ENCODE peak calls at places on chromosomes 1 and 21, in seven cellular contexts. A is ecto neural progenitor cell, S is Right ventricle myocardium superior, H is HT-29, R is GM13976, K is iPS-NIHi11, W is mesenchymal stem cell. N is an unnamed sample.

GRCh38 chr1:153705484-153705883 is 22.4 kb upstream of the INTS3 start:
- DNase-seq in W (no peak), S (peak; percentile 4), R (no peak), H (no peak), K (no peak), A (no peak), N (no peak)

GRCh38 chr21:36722370-36723368 is 23.8 kb downstream of the SIM2 start:
- DNase-seq in W (no peak), R (no peak), A (no peak), H (no peak), S (no peak), K (no peak), N (no peak)

GRCh38 chr1:29687601-29688244 is 451.4 kb downstream of the PTPRU start:
- DNase-seq in R (no peak), H (no peak), K (no peak), S (no peak), W (peak; percentile 8), A (peak; percentile 28), N (no peak)

GRCh38 chr1:158019177-158019868 is 25.9 kb downstream of the KIRREL1 start:
- DNase-seq in W (peak; percentile 97), S (no peak), K (peak; percentile 65), H (peak; percentile 61), R (no peak), A (no peak), N (no peak)

GRCh38 chr1:174789399-174789798 is 210.3 kb upstream of the CACYBP start:
- DNase-seq in H (no peak), R (peak; percentile 54), A (no peak), W (peak; percentile 60), S (no peak), K (no peak), N (no peak)

GRCh38 chr1:67850151-67850551 is 16.9 kb upstream of the GNG12 start:
- DNase-seq in R (peak; percentile 13), S (no peak), A (no peak), W (peak; percentile 52), K (peak; percentile 18), H (peak; percentile 71), N (peak; percentile 70)

GRCh38 chr1:91997607-91998195 is 32.1 kb upstream of the EPHX4 start:
- DNase-seq in A (no peak), W (peak; percentile 50), H (peak; percentile 42), R (peak; percentile 39), K (peak; percentile 44), S (no peak), N (peak; percentile 78)

GRCh38 chr1:240312872-240313271 is 221.2 kb downstream of the FMN2 start:
- DNase-seq in H (peak; percentile 15), W (peak; percentile 90), A (no peak), K (no peak), S (no peak), R (no peak), N (no peak)

GRCh38 chr1:170660874-170661645 is 2.9 kb upstream of the PRRX1 start:
- DNase-seq in R (peak; percentile 36), W (peak; percentile 32), K (no peak), H (no peak), S (peak; percentile 50), A (peak; percentile 57), N (no peak)

GRCh38 chr1:200714504-200715187 is 24.0 kb upstream of the CAMSAP2 start:
- DNase-seq in W (no peak), A (no peak), K (no peak), R (no peak), H (peak; percentile 31), S (no peak), N (no peak)

GRCh38 chr1:8004803-8005573 is 21.1 kb downstream of the ERRFI1 start:
- DNase-seq in W (peak; percentile 97), S (peak; percentile 91), R (no peak), K (no peak), A (no peak), H (peak; percentile 57), N (no peak)

GRCh38 chr1:76262591-76262990 is 188.0 kb downstream of the ST6GALNAC3 start:
- DNase-seq in K (no peak), W (peak; percentile 12), R (no peak), S (no peak), A (no peak), H (no peak), N (no peak)

GRCh38 chr1:179794669-179795068 is 51.6 kb downstream of the FAM163A start:
- DNase-seq in W (no peak), S (no peak), H (no peak), R (no peak), A (no peak), K (no peak), N (no peak)

GRCh38 chr1:205791568-205792180 is 16.4 kb upstream of the RAB29 start:
- DNase-seq in R (peak; percentile 79), W (peak; percentile 52), A (peak; percentile 76), K (peak; percentile 78), S (peak; percentile 64), H (peak; percentile 83), N (peak; percentile 87)

GRCh38 chr1:224735159-224735558 is 119.0 kb downstream of the CNIH3 start:
- DNase-seq in A (no peak), H (no peak), W (no peak), S (no peak), K (no peak), R (no peak), N (no peak)

GRCh38 chr1:181152892-181153633 is 64.6 kb downstream of the IER5 start:
- DNase-seq in K (no peak), W (peak; percentile 76), H (no peak), S (peak; percentile 92), A (peak; percentile 68), R (peak; percentile 66), N (peak; percentile 72)

GRCh38 chr1:161095230-161095629 is 2.9 kb upstream of the KLHDC9 start:
- DNase-seq in R (no peak), A (no peak), H (no peak), K (no peak), S (no peak), W (no peak), N (no peak)

GRCh38 chr1:193538004-193538355 is 351.6 kb upstream of the B3GALT2 start:
- DNase-seq in H (no peak), K (no peak), R (no peak), W (no peak), A (no peak), S (no peak), N (no peak)

GRCh38 chr1:185768371-185768770 is 34.2 kb downstream of the HMCN1 start:
- DNase-seq in S (no peak), K (no peak), W (no peak), H (no peak), A (no peak), R (no peak), N (no peak)

GRCh38 chr1:25642710-25643109 is 26.1 kb downstream of the MAN1C1 start:
- DNase-seq in W (no peak), R (no peak), K (no peak), S (no peak), A (peak; percentile 19), H (no peak), N (no peak)

GRCh38 chr1:2334883-2335534 is 56.3 kb downstream of the MORN1 start:
- DNase-seq in S (no peak), A (no peak), K (no peak), H (no peak), W (no peak), R (no peak), N (no peak)

GRCh38 chr1:24424207-24424606 is 8.6 kb downstream of the NIPAL3 start:
- DNase-seq in A (no peak), R (no peak), S (no peak), W (no peak), H (no peak), K (no peak), N (no peak)

GRCh38 chr1:173438655-173439054 is 38.5 kb upstream of the PRDX6 start:
- DNase-seq in A (no peak), H (no peak), R (no peak), W (no peak), K (no peak), S (no peak), N (no peak)

GRCh38 chr1:151822404-151822803 is 9.2 kb downstream of the RORC start:
- DNase-seq in H (no peak), S (no peak), W (no peak), R (no peak), K (no peak), A (no peak), N (no peak)

GRCh38 chr1:164689672-164690655 is 131.0 kb downstream of the PBX1 start:
- DNase-seq in R (no peak), W (no peak), S (no peak), A (peak; percentile 61), K (peak; percentile 26), H (no peak), N (no peak)

GRCh38 chr1:171434717-171435346 is 50.5 kb upstream of the PRRC2C start:
- DNase-seq in R (no peak), H (peak; percentile 33), A (no peak), K (no peak), S (no peak), W (peak; percentile 83), N (no peak)

GRCh38 chr1:214500349-214501055 is 50.9 kb downstream of the PTPN14 start:
- DNase-seq in H (no peak), S (no peak), A (no peak), R (no peak), K (no peak), W (no peak), N (no peak)

GRCh38 chr1:205811660-205812059 is 1.3 kb downstream of the SLC41A1 start:
- DNase-seq in K (no peak), S (peak; percentile 75), W (peak; percentile 17), R (no peak), H (no peak), A (no peak), N (no peak)

GRCh38 chr21:45874716-45875415 is 106.7 kb upstream of the COL6A1 start:
- DNase-seq in S (no peak), A (peak; percentile 49), W (peak; percentile 98), K (no peak), R (no peak), H (no peak), N (no peak)

GRCh38 chr1:63732666-63733065 is 41.2 kb upstream of the ROR1 start:
- DNase-seq in K (no peak), W (peak; percentile 67), R (no peak), S (no peak), A (no peak), H (no peak), N (no peak)

GRCh38 chr1:115665319-115665718 is 23.5 kb downstream of the VANGL1 start:
- DNase-seq in K (no peak), H (peak; percentile 90), A (no peak), S (no peak), R (no peak), W (no peak), N (no peak)

GRCh38 chr1:223713546-223714420 is 1.4 kb downstream of the CAPN2 start:
- DNase-seq in H (peak; percentile 44), W (no peak), K (no peak), S (no peak), R (no peak), A (no peak), N (no peak)

GRCh38 chr1:117821782-117822447 is 107.5 kb downstream of the GDAP2 start:
- DNase-seq in S (peak; percentile 44), R (no peak), W (peak; percentile 94), K (no peak), A (no peak), H (peak; percentile 25), N (no peak)

GRCh38 chr1:64884261-64885040 is 81.9 kb downstream of the JAK1 start:
- DNase-seq in H (no peak), W (no peak), A (no peak), S (no peak), K (no peak), R (no peak), N (no peak)

GRCh38 chr1:176880954-176881595 is 283.4 kb downstream of the ASTN1 start:
- DNase-seq in R (peak; percentile 62), A (peak; percentile 82), H (peak; percentile 86), K (peak; percentile 86), S (peak; percentile 71), W (peak; percentile 68), N (peak; percentile 80)

N was measured in Karpas-422.